ENCODE peak calls at places on chromosomes 16 and 17, in five cellular contexts. J is GM12865, T is IMR-90, R is epithelial cell of proximal tubule, V is left ventricle myocardium inferior. O is an unnamed sample.

GRCh38 chr16:1532081-1532760 is 1.2 kb upstream of the TMEM204 start:
- DNase-seq in R (no peak), J (no peak), T (no peak), V (peak), O (no peak)

GRCh38 chr16:68297908-68298307 is 12.8 kb downstream of the SLC7A6OS start:
- DNase-seq in T (peak), V (no peak), J (no peak), R (no peak), O (no peak)

GRCh38 chr17:82372591-82373452 is 1.3 kb downstream of the UTS2R start:
- DNase-seq in R (no peak), V (no peak), T (no peak), J (no peak), O (no peak)

GRCh38 chr16:67675999-67676398 is 9.4 kb downstream of the C16orf86 start:
- DNase-seq in T (no peak), R (no peak), J (no peak), V (no peak), O (no peak)

GRCh38 chr16:2152695-2153506 is 2.7 kb upstream of the TRAF7 start:
- DNase-seq in J (peak), T (no peak), V (no peak), R (no peak), O (no peak)

GRCh38 chr17:31754239-31754945 is 104.7 kb downstream of the COPRS start:
- DNase-seq in T (peak), V (no peak), R (peak), J (no peak), O (no peak)

GRCh38 chr16:15897834-15898254 is 9.4 kb upstream of the CEP20 start:
- DNase-seq in T (peak), R (peak), V (no peak), J (peak), O (peak)

GRCh38 chr16:50279142-50279865 is 13.0 kb downstream of the ADCY7 start:
- DNase-seq in J (no peak), V (peak), T (no peak), R (no peak), O (no peak)

GRCh38 chr16:78309763-78310162 is 210.3 kb downstream of the WWOX start:
- DNase-seq in T (no peak), J (no peak), V (no peak), R (no peak), O (no peak)

GRCh38 chr17:35476283-35476820 is 27.8 kb upstream of the SLFN13 start:
- DNase-seq in T (no peak), V (no peak), J (no peak), R (no peak), O (no peak)

GRCh38 chr17:58156839-58157803 is 8.9 kb downstream of the OR4D1 start:
- DNase-seq in R (no peak), T (no peak), J (no peak), V (peak), O (no peak)

GRCh38 chr17:44820631-44821196 is 9.4 kb downstream of the GJC1 start:
- DNase-seq in T (peak), V (no peak), J (no peak), R (peak), O (no peak)

GRCh38 chr16:78677332-78677731 is 577.9 kb downstream of the WWOX start:
- DNase-seq in R (no peak), V (no peak), T (no peak), J (no peak), O (no peak)

GRCh38 chr17:80765241-80766022 is 220.8 kb downstream of the RPTOR start:
- DNase-seq in V (no peak), T (peak), J (no peak), R (no peak), O (no peak)

GRCh38 chr17:42508426-42509164 is 27.4 kb upstream of the NAGLU start:
- DNase-seq in R (no peak), V (no peak), J (no peak), T (no peak), O (no peak)

GRCh38 chr16:5865231-5865630 is 767.6 kb upstream of the EEF2KMT start:
- DNase-seq in T (no peak), V (no peak), R (peak), J (no peak), O (no peak)

GRCh38 chr16:54284931-54285413 is 1.6 kb downstream of the IRX3 start:
- DNase-seq in R (no peak), T (no peak), V (no peak), J (no peak), O (no peak)

GRCh38 chr16:64489449-64489848 is 632.4 kb downstream of the CDH11 start:
- DNase-seq in V (no peak), R (peak), T (peak), J (no peak), O (no peak)

GRCh38 chr17:33838281-33838680 is 416.8 kb upstream of the CCL2 start:
- DNase-seq in R (peak), V (no peak), T (no peak), J (no peak), O (no peak)

GRCh38 chr17:76955191-76955590 is 87.0 kb downstream of the MGAT5B start:
- DNase-seq in V (no peak), T (no peak), J (no peak), R (no peak), O (no peak)

GRCh38 chr17:17837380-17837821 is 615 bp upstream of the SREBF1 start:
- DNase-seq in J (no peak), R (no peak), V (no peak), T (peak), O (no peak)

GRCh38 chr16:65878347-65878746 is 488.1 kb upstream of the CDH5 start:
- DNase-seq in R (no peak), V (no peak), J (no peak), T (no peak), O (no peak)

GRCh38 chr17:46901291-46901690 is 21.7 kb upstream of the GOSR2 start:
- DNase-seq in J (no peak), T (no peak), V (no peak), R (no peak), O (no peak)

GRCh38 chr17:57833597-57833939 is 16.3 kb downstream of the MRPS23 start:
- DNase-seq in V (no peak), J (no peak), T (no peak), R (no peak), O (no peak)

GRCh38 chr17:62119373-62119772 is 54.3 kb upstream of the MED13 start:
- DNase-seq in T (no peak), R (no peak), J (peak), V (no peak), O (peak)

GRCh38 chr16:24151482-24151939 is 104.6 kb upstream of the CACNG3 start:
- DNase-seq in J (no peak), T (peak), V (no peak), R (no peak), O (no peak)

GRCh38 chr17:82962163-82962720 is 117.2 kb upstream of the METRNL start:
- DNase-seq in V (no peak), J (no peak), T (peak), R (no peak), O (no peak)

GRCh38 chr16:87391324-87391949 is 699 bp upstream of the MAP1LC3B start:
- DNase-seq in R (no peak), J (no peak), T (no peak), V (peak), O (no peak)

GRCh38 chr16:85172465-85173071 is 60.3 kb upstream of the CIBAR2 start:
- DNase-seq in J (peak), T (peak), R (no peak), V (no peak), O (no peak)
- H3K4me3 ChIP-seq in J (no peak), T (peak), R (no peak), V (peak), O (no peak)

GRCh38 chr17:63680700-63681099 is 19.2 kb downstream of the LIMD2 start:
- DNase-seq in J (no peak), V (no peak), T (no peak), R (no peak), O (no peak)

GRCh38 chr17:63682441-63682840 is 17.5 kb downstream of the LIMD2 start:
- DNase-seq in T (no peak), J (no peak), V (no peak), R (no peak), O (no peak)

GRCh38 chr17:63681530-63681929 is 18.4 kb downstream of the LIMD2 start:
- DNase-seq in T (no peak), J (no peak), R (no peak), V (no peak), O (no peak)

GRCh38 chr17:63676540-63676933 is 23.4 kb downstream of the LIMD2 start:
- DNase-seq in J (no peak), V (no peak), T (no peak), R (no peak), O (no peak)

GRCh38 chr17:63679214-63679613 is 20.7 kb downstream of the LIMD2 start:
- DNase-seq in T (no peak), J (no peak), V (no peak), R (no peak), O (no peak)
- TF ChIP-seq CTCF in T (no peak), J (no peak), V (no peak), R (peak), O (peak)

GRCh38 chr16:82046941-82047340 is 11.9 kb downstream of the HSD17B2 start:
- DNase-seq in J (no peak), R (no peak), V (no peak), T (no peak), O (no peak)
- H3K4me3 ChIP-seq in J (no peak), R (no peak), V (no peak), T (no peak), O (no peak)

GRCh38 chr17:75069783-75070182 is 18.0 kb upstream of the SLC16A5 start:
- DNase-seq in J (no peak), V (no peak), T (no peak), R (no peak), O (no peak)
- TF ChIP-seq CTCF in J (no peak), V (peak), T (peak), R (peak), O (peak)

GRCh38 chr16:85333744-85334640 is 221.7 kb upstream of the CIBAR2 start:
- DNase-seq in R (no peak), V (no peak), T (no peak), J (no peak), O (no peak)

GRCh38 chr16:85335584-85336492 is 223.6 kb upstream of the CIBAR2 start:
- DNase-seq in T (peak), J (no peak), V (no peak), R (no peak), O (no peak)

GRCh38 chr16:85333337-85333736 is 221.1 kb upstream of the CIBAR2 start:
- DNase-seq in J (no peak), R (no peak), V (no peak), T (no peak), O (no peak)

GRCh38 chr16:85332175-85332574 is 219.9 kb upstream of the CIBAR2 start:
- DNase-seq in R (no peak), T (no peak), J (no peak), V (no peak), O (no peak)

GRCh38 chr16:85334718-85335583 is 222.7 kb upstream of the CIBAR2 start:
- DNase-seq in J (no peak), T (no peak), R (no peak), V (no peak), O (no peak)
- H3K4me3 ChIP-seq in J (no peak), T (no peak), R (peak), V (no peak), O (no peak)

GRCh38 chr17:66855204-66855603 is 20.3 kb downstream of the CACNG5 start:
- DNase-seq in J (peak), R (no peak), T (no peak), V (no peak), O (no peak)
- TF ChIP-seq CTCF in J (peak), R (peak), T (no peak), V (peak), O (peak)

O was measured in GM12864.